ENCODE peak calls at places on chromosomes 13 and 19, in four cellular contexts. One of them, this sample, is unnamed.

GRCh38 chr19:43997631-43998290 is 5.0 kb upstream of the ZNF230 start:
- DNase-seq in K562: no peak
- DNase-seq in fibroblast of lung: peak
- DNase-seq in GM23338: peak
- DNase-seq in this sample: no peak

GRCh38 chr19:54606230-54606629 is 12.8 kb downstream of the LILRA1 start:
- DNase-seq in K562: no peak
- DNase-seq in fibroblast of lung: no peak
- DNase-seq in GM23338: no peak
- DNase-seq in this sample: no peak

GRCh38 chr13:94352057-94352456 is 127.4 kb downstream of the DCT start:
- DNase-seq in K562: no peak
- DNase-seq in fibroblast of lung: peak
- DNase-seq in GM23338: no peak
- DNase-seq in this sample: no peak

GRCh38 chr13:62879071-62879470 is 1463.4 kb upstream of the PCDH20 start:
- DNase-seq in K562: no peak
- DNase-seq in fibroblast of lung: peak
- DNase-seq in GM23338: no peak
- DNase-seq in this sample: peak

GRCh38 chr13:44397766-44398223 is 24.2 kb downstream of the SERP2 start:
- DNase-seq in K562: peak
- DNase-seq in fibroblast of lung: no peak
- DNase-seq in GM23338: no peak
- DNase-seq in this sample: no peak

GRCh38 chr19:43699506-43700367 is 16.1 kb upstream of the IRGC start:
- DNase-seq in K562: no peak
- DNase-seq in fibroblast of lung: peak
- DNase-seq in GM23338: peak
- DNase-seq in this sample: peak

GRCh38 chr13:101454767-101455166 is 2.3 kb downstream of the ITGBL1 start:
- DNase-seq in K562: no peak
- DNase-seq in fibroblast of lung: peak
- DNase-seq in GM23338: no peak
- DNase-seq in this sample: no peak

GRCh38 chr19:51691122-51692064 is 1.7 kb upstream of the SPACA6 start:
- DNase-seq in K562: no peak
- DNase-seq in fibroblast of lung: peak
- DNase-seq in GM23338: peak
- DNase-seq in this sample: peak

GRCh38 chr19:46404884-46405658 is 8.3 kb downstream of the CCDC8 start:
- DNase-seq in K562: peak
- DNase-seq in fibroblast of lung: no peak
- DNase-seq in GM23338: peak
- DNase-seq in this sample: peak

GRCh38 chr13:102190930-102191329 is 210.9 kb downstream of the FGF14 start:
- DNase-seq in K562: no peak
- DNase-seq in fibroblast of lung: no peak
- DNase-seq in GM23338: no peak
- DNase-seq in this sample: no peak

GRCh38 chr19:2385053-2385721 is 25.1 kb downstream of the TMPRSS9 start:
- DNase-seq in K562: peak
- DNase-seq in fibroblast of lung: peak
- DNase-seq in GM23338: peak
- DNase-seq in this sample: peak

GRCh38 chr19:34990578-34991192 is 9.4 kb upstream of the GRAMD1A start:
- DNase-seq in K562: no peak
- DNase-seq in fibroblast of lung: no peak
- DNase-seq in GM23338: no peak
- DNase-seq in this sample: no peak

GRCh38 chr19:47253467-47253881 is 2.9 kb upstream of the CCDC9 start:
- DNase-seq in K562: no peak
- DNase-seq in fibroblast of lung: peak
- DNase-seq in GM23338: no peak
- DNase-seq in this sample: peak

GRCh38 chr19:3979674-3980352 is 5.5 kb downstream of the EEF2 start:
- DNase-seq in K562: peak
- DNase-seq in fibroblast of lung: no peak
- DNase-seq in GM23338: no peak
- DNase-seq in this sample: no peak

GRCh38 chr19:41705393-41706174 is 2.8 kb upstream of the CEACAM5 start:
- DNase-seq in K562: peak
- DNase-seq in fibroblast of lung: peak
- DNase-seq in GM23338: peak
- DNase-seq in this sample: peak

GRCh38 chr19:23440791-23441190 is 45.5 kb upstream of the ZNF91 start:
- DNase-seq in K562: peak
- DNase-seq in fibroblast of lung: no peak
- DNase-seq in GM23338: peak
- DNase-seq in this sample: no peak

GRCh38 chr13:80339578-80339840 is 1.4 kb downstream of the SPRY2 start:
- DNase-seq in K562: peak
- DNase-seq in fibroblast of lung: peak
- DNase-seq in GM23338: peak
- DNase-seq in this sample: peak

GRCh38 chr19:13079542-13079986 is 23.1 kb downstream of the LYL1 start:
- DNase-seq in K562: peak
- DNase-seq in fibroblast of lung: peak
- DNase-seq in GM23338: no peak
- DNase-seq in this sample: peak

GRCh38 chr13:21234537-21234936 is 58.1 kb downstream of the MRPL57 start:
- DNase-seq in K562: no peak
- DNase-seq in fibroblast of lung: no peak
- DNase-seq in GM23338: no peak
- DNase-seq in this sample: peak

GRCh38 chr13:50365683-50366391 is 350.6 kb downstream of the KCNRG start:
- DNase-seq in K562: no peak
- DNase-seq in fibroblast of lung: peak
- DNase-seq in GM23338: no peak
- DNase-seq in this sample: no peak

GRCh38 chr13:114074671-114075315 is 57.6 kb downstream of the RASA3 start:
- DNase-seq in K562: no peak
- DNase-seq in fibroblast of lung: no peak
- DNase-seq in GM23338: no peak
- DNase-seq in this sample: no peak

GRCh38 chr19:13959962-13960862 is 7.9 kb downstream of the DCAF15 start:
- DNase-seq in K562: peak
- DNase-seq in fibroblast of lung: no peak
- DNase-seq in GM23338: peak
- DNase-seq in this sample: no peak

GRCh38 chr13:60788156-60788829 is 391.3 kb downstream of the TDRD3 start:
- DNase-seq in K562: no peak
- DNase-seq in fibroblast of lung: peak
- DNase-seq in GM23338: no peak
- DNase-seq in this sample: peak

GRCh38 chr19:38544569-38545315 is 73.0 kb downstream of the MAP4K1 start:
- DNase-seq in K562: peak
- DNase-seq in fibroblast of lung: peak
- DNase-seq in GM23338: peak
- DNase-seq in this sample: no peak

GRCh38 chr19:55158848-55159793 is 1.6 kb upstream of the TNNI3 start:
- DNase-seq in K562: peak
- DNase-seq in fibroblast of lung: no peak
- DNase-seq in GM23338: no peak
- DNase-seq in this sample: peak

GRCh38 chr13:33227927-33228644 is 57.5 kb downstream of the STARD13 start:
- DNase-seq in K562: no peak
- DNase-seq in fibroblast of lung: no peak
- DNase-seq in GM23338: no peak
- DNase-seq in this sample: no peak
- H3K4me3 ChIP-seq in K562: no peak
- H3K4me3 ChIP-seq in fibroblast of lung: no peak
- H3K4me3 ChIP-seq in GM23338: no peak
- H3K4me3 ChIP-seq in this sample: no peak

GRCh38 chr13:82739881-82740280 is 1142.4 kb downstream of the SLITRK1 start:
- DNase-seq in K562: no peak
- DNase-seq in fibroblast of lung: no peak
- DNase-seq in GM23338: no peak
- DNase-seq in this sample: no peak
- TF ChIP-seq CTCF in K562: no peak
- TF ChIP-seq CTCF in fibroblast of lung: peak
- TF ChIP-seq CTCF in GM23338: peak
- TF ChIP-seq CTCF in this sample: peak

GRCh38 chr19:11480081-11480926 is 542 bp downstream of the ELAVL3 start:
- DNase-seq in K562: peak
- DNase-seq in fibroblast of lung: no peak
- DNase-seq in GM23338: peak
- DNase-seq in this sample: no peak

GRCh38 chr19:11483176-11484111 is 2.6 kb upstream of the ELAVL3 start:
- DNase-seq in K562: peak
- DNase-seq in fibroblast of lung: no peak
- DNase-seq in GM23338: peak
- DNase-seq in this sample: no peak

GRCh38 chr19:11481777-11482383 is 1.0 kb upstream of the ELAVL3 start:
- DNase-seq in K562: peak
- DNase-seq in fibroblast of lung: peak
- DNase-seq in GM23338: peak
- DNase-seq in this sample: peak

GRCh38 chr19:11480927-11481776 is at the start of gene ELAVL3:
- DNase-seq in K562: peak
- DNase-seq in fibroblast of lung: no peak
- DNase-seq in GM23338: peak
- DNase-seq in this sample: peak

DNA sequence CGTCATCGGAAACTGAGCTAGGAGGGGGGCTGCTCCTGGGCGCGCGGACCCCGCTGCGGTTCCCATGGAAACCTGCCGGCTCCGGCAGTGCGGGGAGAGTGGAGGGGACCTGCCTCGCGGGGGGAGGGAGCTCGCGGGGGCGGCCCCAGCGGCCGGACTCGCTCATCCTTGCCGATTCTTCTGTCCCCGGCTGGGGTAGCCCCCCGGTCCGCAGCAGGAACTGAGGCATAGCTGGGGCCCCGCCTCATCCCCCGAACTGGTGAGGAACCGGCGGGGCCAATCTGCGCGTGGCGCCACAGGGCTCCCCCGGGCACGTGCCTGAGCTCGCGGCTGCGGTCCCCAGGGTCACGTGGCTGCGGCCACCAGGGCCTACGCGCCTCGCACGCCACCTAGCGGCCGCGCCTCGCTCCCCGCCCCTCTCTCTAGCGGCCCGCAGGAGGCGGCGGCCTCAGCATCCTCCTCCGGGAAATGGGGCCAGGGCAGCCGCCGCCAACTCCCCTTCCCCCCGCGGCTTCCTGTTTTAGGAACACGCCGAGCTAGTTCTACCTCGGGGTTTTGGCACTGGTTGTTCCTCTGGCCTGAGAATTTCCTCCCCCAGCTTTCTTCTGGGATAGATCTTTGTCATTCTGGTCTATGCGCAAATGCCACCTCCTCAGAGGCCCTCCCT is 1.7 kb upstream of the ELAVL3 start:
- DNase-seq in K562: peak
- DNase-seq in fibroblast of lung: peak
- DNase-seq in GM23338: peak
- DNase-seq in this sample: peak
- TF ChIP-seq EZH2 in K562: no peak
- TF ChIP-seq EZH2 in fibroblast of lung: no peak
- TF ChIP-seq EZH2 in GM23338: no peak
- TF ChIP-seq EZH2 in this sample: no peak

GRCh38 chr19:869245-870177 is 10.0 kb downstream of the CFD start:
- DNase-seq in K562: no peak
- DNase-seq in fibroblast of lung: peak
- DNase-seq in GM23338: no peak
- DNase-seq in this sample: peak
- H3K4me3 ChIP-seq in K562: no peak
- H3K4me3 ChIP-seq in fibroblast of lung: no peak
- H3K4me3 ChIP-seq in GM23338: no peak
- H3K4me3 ChIP-seq in this sample: no peak

GRCh38 chr19:37466798-37467607 is at the start of gene ZNF569:
- DNase-seq in K562: peak
- DNase-seq in fibroblast of lung: peak
- DNase-seq in GM23338: peak
- DNase-seq in this sample: peak
- TF ChIP-seq CTCF in K562: no peak
- TF ChIP-seq CTCF in fibroblast of lung: no peak
- TF ChIP-seq CTCF in GM23338: no peak
- TF ChIP-seq CTCF in this sample: no peak

GRCh38 chr19:18605546-18606280 is 886 bp downstream of the CRLF1 start:
- DNase-seq in K562: peak
- DNase-seq in fibroblast of lung: no peak
- DNase-seq in GM23338: peak
- DNase-seq in this sample: no peak

GRCh38 chr19:18608102-18608804 is 1.7 kb upstream of the CRLF1 start:
- DNase-seq in K562: no peak
- DNase-seq in fibroblast of lung: no peak
- DNase-seq in GM23338: peak
- DNase-seq in this sample: no peak

GRCh38 chr19:18608805-18609716 is 2.5 kb upstream of the CRLF1 start:
- DNase-seq in K562: no peak
- DNase-seq in fibroblast of lung: no peak
- DNase-seq in GM23338: no peak
- DNase-seq in this sample: no peak

GRCh38 chr19:18606281-18607221 is at the start of gene CRLF1:
- DNase-seq in K562: peak
- DNase-seq in fibroblast of lung: no peak
- DNase-seq in GM23338: peak
- DNase-seq in this sample: no peak

DNA sequence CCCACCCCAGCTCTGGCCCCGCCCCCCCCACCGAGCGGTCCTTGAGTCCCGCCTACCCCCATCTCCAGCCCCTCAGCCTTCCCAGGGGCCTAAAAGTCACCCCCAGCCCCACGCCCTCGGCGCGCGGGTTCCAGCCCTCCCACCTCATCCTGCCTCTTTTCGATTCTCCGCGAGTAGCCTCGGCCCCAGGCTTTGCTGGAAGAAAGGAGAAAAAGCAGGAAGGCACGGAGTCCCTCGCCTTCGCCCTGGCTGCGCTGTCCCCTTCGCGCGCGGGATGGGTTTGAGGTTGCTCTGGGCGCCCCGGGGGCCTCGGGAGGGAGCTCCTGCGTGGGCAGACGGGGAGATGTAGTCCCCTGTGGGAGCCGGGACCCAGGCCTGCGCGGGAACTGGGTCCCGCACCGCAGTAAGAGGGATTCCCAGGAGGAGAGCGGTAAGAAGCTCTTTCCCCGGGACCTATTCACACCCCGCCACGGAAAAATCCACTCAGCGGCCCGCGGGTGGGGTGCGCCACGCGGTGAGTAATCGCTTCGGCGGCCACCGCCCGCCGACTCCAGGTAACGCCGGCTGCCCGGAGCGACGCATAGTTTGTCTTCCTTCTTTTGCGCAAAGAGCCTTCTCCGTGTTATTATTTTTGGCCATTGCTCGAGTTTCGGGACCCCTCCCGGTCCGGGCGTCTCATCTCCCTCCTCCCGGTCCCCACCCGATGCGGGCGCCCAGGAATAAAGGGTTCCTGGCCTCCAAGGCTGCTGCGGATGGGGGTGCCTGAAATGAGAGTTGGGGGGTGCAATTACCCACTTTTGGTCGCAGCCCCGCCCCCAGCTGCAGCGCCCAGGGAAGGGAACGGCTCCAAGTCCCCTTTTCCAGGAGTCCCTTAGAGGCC is 863 bp upstream of the CRLF1 start:
- DNase-seq in K562: no peak
- DNase-seq in fibroblast of lung: no peak
- DNase-seq in GM23338: peak
- DNase-seq in this sample: peak
- TF ChIP-seq EZH2 in K562: no peak
- TF ChIP-seq EZH2 in fibroblast of lung: peak
- TF ChIP-seq EZH2 in GM23338: peak
- TF ChIP-seq EZH2 in this sample: no peak

This sample was measured in A673.